ENCODE peak calls at places on chromosomes 6 and 20, in four cellular contexts. P is left lung, T is tibial artery, K is cardiac muscle cell. C is an unnamed sample.

GRCh38 chr20:46872315-46873211 is 22.1 kb upstream of the EYA2 start:
- DNase-seq in T (no peak), K (peak), P (no peak), C (no peak)

GRCh38 chr20:25551413-25552210 is 33.7 kb downstream of the NINL start:
- DNase-seq in T (no peak), P (no peak), K (no peak), C (no peak)

GRCh38 chr6:76593668-76594067 is 521.2 kb upstream of the IMPG1 start:
- DNase-seq in K (no peak), P (no peak), T (no peak), C (no peak)

GRCh38 chr20:64041781-64042771 is 6.1 kb downstream of the C20orf204 start:
- DNase-seq in P (no peak), K (no peak), T (no peak), C (no peak)

GRCh38 chr6:79833264-79833663 is 114.1 kb downstream of the ELOVL4 start:
- DNase-seq in T (no peak), P (no peak), K (peak), C (no peak)

GRCh38 chr20:36835453-36836198 is 40.3 kb upstream of the TLDC2 start:
- DNase-seq in T (peak), P (peak), K (peak), C (peak)

GRCh38 chr6:14676084-14676483 is 558.5 kb downstream of the CD83 start:
- DNase-seq in K (peak), P (no peak), T (no peak), C (no peak)

GRCh38 chr20:62355527-62356142 is 11.5 kb downstream of the LAMA5 start:
- DNase-seq in T (peak), P (no peak), K (peak), C (no peak)

GRCh38 chr6:8065519-8065911 is 1.3 kb upstream of the BLOC1S5 start:
- DNase-seq in P (no peak), K (no peak), T (no peak), C (no peak)

GRCh38 chr6:87907521-87907920 is 140.1 kb upstream of the SPACA1 start:
- DNase-seq in K (peak), P (no peak), T (no peak), C (no peak)

GRCh38 chr6:134063966-134064445 is 11.6 kb upstream of the SLC2A12 start:
- DNase-seq in T (peak), K (peak), P (no peak), C (peak)

GRCh38 chr6:149366237-149366921 is 33.7 kb upstream of the SUMO4 start:
- DNase-seq in K (no peak), P (no peak), T (no peak), C (peak)

GRCh38 chr6:21398741-21399140 is 194.8 kb upstream of the SOX4 start:
- DNase-seq in K (no peak), P (no peak), T (no peak), C (no peak)

GRCh38 chr20:50895111-50895830 is 36.0 kb downstream of the ADNP start:
- DNase-seq in P (no peak), K (no peak), T (no peak), C (no peak)

DNA sequence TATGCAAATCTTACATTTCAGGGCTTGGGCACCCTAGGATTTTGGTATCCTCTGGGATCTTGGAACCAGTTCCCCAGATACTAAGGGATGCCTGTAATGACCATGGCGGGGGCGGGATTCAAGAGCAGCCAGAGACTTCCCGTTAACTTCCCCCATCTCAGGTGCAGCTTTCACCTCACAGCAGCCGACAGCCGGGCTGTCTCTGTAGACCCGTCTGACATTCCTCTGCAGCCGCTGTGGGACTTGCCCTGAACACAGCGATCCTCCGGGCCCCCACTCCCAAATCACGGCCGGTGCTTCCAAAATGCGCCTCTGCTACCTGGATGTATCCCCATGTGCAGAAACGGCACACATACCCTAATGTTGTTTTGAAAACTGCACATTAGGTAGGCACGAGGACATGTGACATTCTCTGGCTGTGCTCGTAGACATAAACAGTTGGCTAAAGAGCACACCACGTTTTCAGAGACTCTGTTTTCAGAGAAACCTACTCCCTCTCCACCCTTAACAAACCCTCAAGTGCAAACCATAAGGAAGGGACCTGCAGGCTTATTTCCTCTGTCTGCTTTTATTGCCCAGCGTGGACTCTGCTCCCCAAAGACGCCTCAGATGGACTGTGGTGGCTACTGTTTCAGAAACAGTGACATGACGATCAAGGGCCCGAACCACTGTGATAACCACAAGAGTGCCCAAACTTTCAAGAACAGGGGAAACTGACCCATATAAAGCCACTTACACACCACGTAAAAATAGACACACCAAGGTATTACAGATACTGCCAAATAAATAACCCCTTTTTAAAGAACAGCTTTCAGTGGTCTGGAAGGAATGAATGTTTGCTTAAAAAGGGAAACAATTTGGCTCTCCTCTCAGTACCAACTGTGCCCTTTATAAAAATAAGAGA is 72.9 kb upstream of the FOXC1 start:
- DNase-seq in P (no peak), K (no peak), T (no peak), C (no peak)
- H3K4me3 ChIP-seq in P (no peak), K (no peak), T (no peak), C (no peak)

GRCh38 chr6:155693573-155694428 is 238.2 kb upstream of the NOX3 start:
- DNase-seq in T (no peak), K (no peak), P (no peak), C (no peak)

GRCh38 chr6:155695495-155695894 is 239.9 kb upstream of the NOX3 start:
- DNase-seq in P (no peak), T (no peak), K (no peak), C (no peak)

GRCh38 chr6:155690820-155691219 is 235.2 kb upstream of the NOX3 start:
- DNase-seq in K (no peak), T (peak), P (no peak), C (no peak)

GRCh38 chr6:155694429-155694795 is 238.8 kb upstream of the NOX3 start:
- DNase-seq in P (no peak), K (no peak), T (no peak), C (no peak)
- H3K27ac ChIP-seq in P (no peak), K (no peak), T (no peak), C (no peak)

GRCh38 chr20:20003088-20003954 is 13.8 kb upstream of the NAA20 start:
- DNase-seq in P (peak), K (peak), T (peak), C (no peak)
- H3K4me3 ChIP-seq in P (peak), K (no peak), T (peak), C (peak)

GRCh38 chr6:160028487-160029275 is 59.8 kb downstream of the IGF2R start:
- DNase-seq in P (no peak), T (no peak), K (no peak), C (no peak)

GRCh38 chr6:160027931-160028330 is 59.0 kb downstream of the IGF2R start:
- DNase-seq in T (no peak), P (no peak), K (no peak), C (no peak)

GRCh38 chr6:160031442-160031841 is 62.6 kb downstream of the IGF2R start:
- DNase-seq in K (peak), T (no peak), P (no peak), C (no peak)

GRCh38 chr6:160029525-160029924 is 60.6 kb downstream of the IGF2R start:
- DNase-seq in K (no peak), P (no peak), T (no peak), C (no peak)

DNA sequence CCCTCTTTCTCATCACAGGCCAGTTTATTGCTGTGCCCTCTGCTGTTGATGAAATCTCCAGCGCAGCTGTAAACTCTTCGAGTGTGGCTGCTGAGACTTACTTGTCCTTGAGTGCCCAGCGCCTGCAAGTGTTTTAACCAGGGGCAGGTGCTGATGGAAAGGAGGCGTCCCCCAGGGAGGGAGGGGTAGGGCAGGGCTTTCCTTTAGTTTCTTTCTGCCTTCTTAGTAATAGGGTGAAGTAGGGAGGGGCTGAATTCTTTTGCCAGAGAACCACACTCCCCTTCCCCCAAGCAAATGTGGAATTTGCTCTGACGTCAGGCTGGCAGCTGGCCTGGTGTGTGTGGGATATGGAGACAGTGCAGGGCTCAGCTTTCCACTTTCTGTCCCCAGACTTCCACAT is 61.2 kb downstream of the IGF2R start:
- DNase-seq in K (peak), T (peak), P (peak), C (no peak)
- H3K27ac ChIP-seq in K (peak), T (peak), P (peak), C (no peak)

C was measured in CD8-positive, alpha-beta memory T cell.